ENCODE peak calls at places on chromosome 10, in nine cellular contexts. One of them, this sample, is unnamed.

GRCh38 chr10:33240931-33241330 is 93.5 kb downstream of the NRP1 start:
- DNase-seq in lower lobe of right lung: no peak
- DNase-seq in fibroblast of lung: peak; percentile 79
- DNase-seq in lower leg skin: no peak
- DNase-seq in PC-3: no peak
- DNase-seq in astrocyte of the cerebellum: no peak
- DNase-seq in cardiac fibroblast: peak; percentile 46
- DNase-seq in A549: no peak
- DNase-seq in pancreas: no peak
- DNase-seq in this sample: no peak

GRCh38 chr10:123583639-123584418 is 82.3 kb upstream of the GPR26 start:
- DNase-seq in fibroblast of lung: peak; percentile 58
- DNase-seq in astrocyte of the cerebellum: peak; percentile 28
- DNase-seq in lower leg skin: peak; percentile 76
- DNase-seq in A549: peak; percentile 52
- DNase-seq in pancreas: peak; percentile 79
- DNase-seq in PC-3: peak; percentile 70
- DNase-seq in lower lobe of right lung: peak; percentile 86
- DNase-seq in cardiac fibroblast: peak; percentile 81
- DNase-seq in this sample: no peak

GRCh38 chr10:60615551-60615950 is 162.7 kb upstream of the CDK1 start:
- DNase-seq in lower leg skin: no peak
- DNase-seq in PC-3: peak; percentile 59
- DNase-seq in pancreas: no peak
- DNase-seq in cardiac fibroblast: no peak
- DNase-seq in fibroblast of lung: no peak
- DNase-seq in A549: no peak
- DNase-seq in astrocyte of the cerebellum: no peak
- DNase-seq in lower lobe of right lung: no peak
- DNase-seq in this sample: no peak

GRCh38 chr10:60869916-60870728 is 73.9 kb downstream of the RHOBTB1 start:
- DNase-seq in cardiac fibroblast: no peak
- DNase-seq in pancreas: no peak
- DNase-seq in lower lobe of right lung: no peak
- DNase-seq in A549: no peak
- DNase-seq in fibroblast of lung: no peak
- DNase-seq in astrocyte of the cerebellum: no peak
- DNase-seq in lower leg skin: no peak
- DNase-seq in PC-3: peak; percentile 42
- DNase-seq in this sample: no peak

GRCh38 chr10:110497438-110498086 is at the start of gene DUSP5:
- DNase-seq in pancreas: peak; percentile 88
- DNase-seq in A549: peak; percentile 85
- DNase-seq in PC-3: peak; percentile 95
- DNase-seq in astrocyte of the cerebellum: peak; percentile 88
- DNase-seq in lower leg skin: peak; percentile 92
- DNase-seq in lower lobe of right lung: peak; percentile 96
- DNase-seq in fibroblast of lung: peak; percentile 92
- DNase-seq in cardiac fibroblast: peak; percentile 97
- DNase-seq in this sample: peak; percentile 94

GRCh38 chr10:122143238-122143841 is 127.8 kb upstream of the BTBD16 start:
- DNase-seq in pancreas: no peak
- DNase-seq in A549: no peak
- DNase-seq in cardiac fibroblast: no peak
- DNase-seq in fibroblast of lung: no peak
- DNase-seq in lower lobe of right lung: no peak
- DNase-seq in lower leg skin: no peak
- DNase-seq in astrocyte of the cerebellum: no peak
- DNase-seq in PC-3: peak; percentile 65
- DNase-seq in this sample: no peak

GRCh38 chr10:99382181-99382580 is 48.2 kb downstream of the GOT1 start:
- DNase-seq in lower leg skin: no peak
- DNase-seq in pancreas: no peak
- DNase-seq in PC-3: no peak
- DNase-seq in A549: no peak
- DNase-seq in cardiac fibroblast: no peak
- DNase-seq in astrocyte of the cerebellum: no peak
- DNase-seq in lower lobe of right lung: no peak
- DNase-seq in fibroblast of lung: no peak
- DNase-seq in this sample: no peak

GRCh38 chr10:51706225-51706624 is 6.8 kb upstream of the CSTF2T start:
- DNase-seq in PC-3: peak; percentile 48
- DNase-seq in A549: no peak
- DNase-seq in cardiac fibroblast: peak; percentile 97
- DNase-seq in fibroblast of lung: peak; percentile 61
- DNase-seq in pancreas: no peak
- DNase-seq in astrocyte of the cerebellum: peak; percentile 73
- DNase-seq in lower leg skin: peak; percentile 81
- DNase-seq in lower lobe of right lung: no peak
- DNase-seq in this sample: no peak

GRCh38 chr10:132467464-132468149 is 70.0 kb upstream of the INPP5A start:
- DNase-seq in fibroblast of lung: no peak
- DNase-seq in lower leg skin: no peak
- DNase-seq in pancreas: peak; percentile 14
- DNase-seq in PC-3: no peak
- DNase-seq in astrocyte of the cerebellum: no peak
- DNase-seq in lower lobe of right lung: peak; percentile 60
- DNase-seq in A549: no peak
- DNase-seq in cardiac fibroblast: no peak
- DNase-seq in this sample: peak; percentile 42

GRCh38 chr10:79007843-79008319 is 60.9 kb upstream of the ZMIZ1 start:
- DNase-seq in lower leg skin: peak; percentile 60
- DNase-seq in fibroblast of lung: peak; percentile 16
- DNase-seq in astrocyte of the cerebellum: no peak
- DNase-seq in A549: no peak
- DNase-seq in PC-3: no peak
- DNase-seq in pancreas: no peak
- DNase-seq in cardiac fibroblast: peak; percentile 42
- DNase-seq in lower lobe of right lung: no peak
- DNase-seq in this sample: no peak

GRCh38 chr10:114932225-114932624 is 5.8 kb upstream of the TRUB1 start:
- DNase-seq in cardiac fibroblast: no peak
- DNase-seq in pancreas: no peak
- DNase-seq in PC-3: no peak
- DNase-seq in astrocyte of the cerebellum: no peak
- DNase-seq in fibroblast of lung: no peak
- DNase-seq in lower lobe of right lung: no peak
- DNase-seq in lower leg skin: no peak
- DNase-seq in A549: no peak
- DNase-seq in this sample: no peak

GRCh38 chr10:93921338-93921737 is 27.6 kb downstream of the SLC35G1 start:
- DNase-seq in astrocyte of the cerebellum: no peak
- DNase-seq in A549: no peak
- DNase-seq in PC-3: no peak
- DNase-seq in pancreas: no peak
- DNase-seq in lower leg skin: no peak
- DNase-seq in cardiac fibroblast: no peak
- DNase-seq in fibroblast of lung: no peak
- DNase-seq in lower lobe of right lung: no peak
- DNase-seq in this sample: no peak

GRCh38 chr10:31622993-31623392 is 304.0 kb downstream of the ZEB1 start:
- DNase-seq in fibroblast of lung: peak; percentile 68
- DNase-seq in lower lobe of right lung: no peak
- DNase-seq in A549: no peak
- DNase-seq in PC-3: no peak
- DNase-seq in astrocyte of the cerebellum: peak; percentile 51
- DNase-seq in pancreas: no peak
- DNase-seq in cardiac fibroblast: peak; percentile 81
- DNase-seq in lower leg skin: peak; percentile 63
- DNase-seq in this sample: no peak

GRCh38 chr10:123741711-123742110 is 75.6 kb downstream of the GPR26 start:
- DNase-seq in pancreas: no peak
- DNase-seq in fibroblast of lung: no peak
- DNase-seq in lower leg skin: no peak
- DNase-seq in astrocyte of the cerebellum: no peak
- DNase-seq in cardiac fibroblast: no peak
- DNase-seq in A549: no peak
- DNase-seq in lower lobe of right lung: no peak
- DNase-seq in PC-3: no peak
- DNase-seq in this sample: no peak

GRCh38 chr10:79403441-79404230 is 41.8 kb downstream of the ZCCHC24 start:
- DNase-seq in cardiac fibroblast: peak; percentile 88
- DNase-seq in A549: no peak
- DNase-seq in PC-3: peak; percentile 82
- DNase-seq in lower leg skin: no peak
- DNase-seq in astrocyte of the cerebellum: no peak
- DNase-seq in pancreas: no peak
- DNase-seq in fibroblast of lung: peak; percentile 62
- DNase-seq in lower lobe of right lung: peak; percentile 57
- DNase-seq in this sample: peak; percentile 45

GRCh38 chr10:72320676-72321247 is 34.0 kb downstream of the DNAJB12 start:
- DNase-seq in A549: peak; percentile 95
- DNase-seq in PC-3: peak; percentile 88
- DNase-seq in pancreas: no peak
- DNase-seq in fibroblast of lung: peak; percentile 97
- DNase-seq in astrocyte of the cerebellum: peak; percentile 80
- DNase-seq in cardiac fibroblast: peak; percentile 97
- DNase-seq in lower leg skin: peak; percentile 84
- DNase-seq in lower lobe of right lung: peak; percentile 74
- DNase-seq in this sample: peak; percentile 97

GRCh38 chr10:130691787-130692186 is 555.6 kb downstream of the GLRX3 start:
- DNase-seq in pancreas: no peak
- DNase-seq in cardiac fibroblast: no peak
- DNase-seq in A549: no peak
- DNase-seq in astrocyte of the cerebellum: no peak
- DNase-seq in PC-3: no peak
- DNase-seq in lower leg skin: no peak
- DNase-seq in lower lobe of right lung: no peak
- DNase-seq in fibroblast of lung: no peak
- DNase-seq in this sample: no peak

GRCh38 chr10:130687566-130687965 is 551.4 kb downstream of the GLRX3 start:
- DNase-seq in cardiac fibroblast: no peak
- DNase-seq in lower lobe of right lung: no peak
- DNase-seq in lower leg skin: no peak
- DNase-seq in pancreas: no peak
- DNase-seq in PC-3: no peak
- DNase-seq in fibroblast of lung: no peak
- DNase-seq in astrocyte of the cerebellum: no peak
- DNase-seq in A549: no peak
- DNase-seq in this sample: no peak

GRCh38 chr10:130689743-130690626 is 553.8 kb downstream of the GLRX3 start:
- DNase-seq in PC-3: no peak
- DNase-seq in lower lobe of right lung: no peak
- DNase-seq in lower leg skin: no peak
- DNase-seq in fibroblast of lung: no peak
- DNase-seq in pancreas: no peak
- DNase-seq in A549: no peak
- DNase-seq in astrocyte of the cerebellum: no peak
- DNase-seq in cardiac fibroblast: no peak
- DNase-seq in this sample: no peak

DNA sequence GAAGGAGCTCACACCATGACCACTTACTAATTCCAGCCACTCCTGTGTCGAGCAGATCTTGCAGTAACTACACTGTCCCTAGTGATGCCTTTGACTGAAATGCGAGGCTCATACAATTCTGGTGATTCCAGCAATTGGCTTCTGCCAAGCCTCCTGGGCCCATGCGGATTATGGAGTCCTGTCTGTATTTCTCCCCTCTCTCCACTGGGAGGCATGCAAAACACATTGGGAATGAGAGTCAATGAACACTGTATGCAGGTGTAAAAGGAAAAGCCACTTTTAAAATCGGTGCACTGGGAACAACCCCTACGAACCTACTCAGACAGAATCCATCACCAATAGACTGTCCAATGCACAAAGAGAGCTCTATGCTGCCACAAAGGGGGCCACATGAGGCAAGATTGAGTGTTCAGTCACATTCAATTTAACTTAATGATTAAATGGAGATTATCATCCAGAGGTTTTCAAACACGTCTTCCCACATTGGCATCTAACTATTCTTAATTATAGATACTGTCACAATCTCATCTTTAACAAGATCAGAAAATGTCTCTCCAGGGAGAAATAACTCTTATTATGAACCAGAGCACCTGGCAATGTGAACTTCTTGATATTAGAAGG is 550.6 kb downstream of the GLRX3 start:
- DNase-seq in cardiac fibroblast: no peak
- DNase-seq in fibroblast of lung: no peak
- DNase-seq in lower leg skin: no peak
- DNase-seq in lower lobe of right lung: no peak
- DNase-seq in pancreas: no peak
- DNase-seq in A549: no peak
- DNase-seq in astrocyte of the cerebellum: no peak
- DNase-seq in PC-3: peak; percentile 1
- DNase-seq in this sample: no peak
- TF ChIP-seq CTCF in cardiac fibroblast: no peak
- TF ChIP-seq CTCF in fibroblast of lung: no peak
- TF ChIP-seq CTCF in lower leg skin: no peak
- TF ChIP-seq CTCF in lower lobe of right lung: peak; percentile 21
- TF ChIP-seq CTCF in pancreas: peak; percentile 28
- TF ChIP-seq CTCF in A549: no peak
- TF ChIP-seq CTCF in astrocyte of the cerebellum: no peak
- TF ChIP-seq CTCF in PC-3: peak; percentile 18
- TF ChIP-seq CTCF in this sample: no peak

DNA sequence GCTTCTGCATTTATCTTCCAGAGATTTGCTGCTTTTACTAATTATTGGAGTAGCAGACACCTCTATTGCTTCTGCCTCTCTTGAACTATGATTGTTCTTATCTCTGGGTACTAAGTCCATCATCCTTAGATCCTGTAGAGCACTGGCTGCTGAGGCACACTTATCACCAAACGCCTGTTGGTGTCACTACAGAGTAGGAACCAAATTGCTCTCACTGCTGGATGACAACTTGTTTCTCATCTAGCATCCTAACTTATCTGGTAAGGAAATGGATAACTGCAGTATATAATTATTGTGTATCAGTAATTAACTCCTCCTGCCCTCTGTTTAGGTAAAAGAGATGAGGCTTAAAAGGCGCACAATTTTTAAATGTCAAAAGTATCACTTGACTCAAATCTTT is 1059.4 kb downstream of the NRG3 start:
- DNase-seq in lower lobe of right lung: no peak
- DNase-seq in fibroblast of lung: no peak
- DNase-seq in lower leg skin: no peak
- DNase-seq in astrocyte of the cerebellum: no peak
- DNase-seq in cardiac fibroblast: no peak
- DNase-seq in PC-3: no peak
- DNase-seq in A549: no peak
- DNase-seq in pancreas: no peak
- DNase-seq in this sample: no peak
- TF ChIP-seq CTCF in lower lobe of right lung: no peak
- TF ChIP-seq CTCF in fibroblast of lung: no peak
- TF ChIP-seq CTCF in lower leg skin: no peak
- TF ChIP-seq CTCF in astrocyte of the cerebellum: peak; percentile 13
- TF ChIP-seq CTCF in cardiac fibroblast: peak; percentile 5
- TF ChIP-seq CTCF in PC-3: no peak
- TF ChIP-seq CTCF in A549: no peak
- TF ChIP-seq CTCF in pancreas: no peak
- TF ChIP-seq CTCF in this sample: no peak

GRCh38 chr10:133608855-133609254 is 17.7 kb downstream of the FRG2B start:
- DNase-seq in PC-3: peak; percentile 60
- DNase-seq in cardiac fibroblast: peak; percentile 23
- DNase-seq in A549: peak; percentile 35
- DNase-seq in lower lobe of right lung: no peak
- DNase-seq in lower leg skin: no peak
- DNase-seq in fibroblast of lung: peak; percentile 2
- DNase-seq in pancreas: no peak
- DNase-seq in astrocyte of the cerebellum: no peak
- DNase-seq in this sample: no peak
- TF ChIP-seq CTCF in PC-3: peak; percentile 57
- TF ChIP-seq CTCF in cardiac fibroblast: peak; percentile 39
- TF ChIP-seq CTCF in A549: peak; percentile 62
- TF ChIP-seq CTCF in lower lobe of right lung: peak; percentile 54
- TF ChIP-seq CTCF in lower leg skin: no peak
- TF ChIP-seq CTCF in fibroblast of lung: peak; percentile 34
- TF ChIP-seq CTCF in pancreas: no peak
- TF ChIP-seq CTCF in astrocyte of the cerebellum: no peak
- TF ChIP-seq CTCF in this sample: peak; percentile 38

GRCh38 chr10:76582536-76582935 is 1055.1 kb downstream of the KCNMA1 start:
- DNase-seq in A549: no peak
- DNase-seq in astrocyte of the cerebellum: no peak
- DNase-seq in PC-3: peak; percentile 36
- DNase-seq in fibroblast of lung: peak; percentile 62
- DNase-seq in lower leg skin: no peak
- DNase-seq in lower lobe of right lung: no peak
- DNase-seq in cardiac fibroblast: peak; percentile 12
- DNase-seq in pancreas: no peak
- DNase-seq in this sample: no peak
- TF ChIP-seq CTCF in A549: no peak
- TF ChIP-seq CTCF in astrocyte of the cerebellum: no peak
- TF ChIP-seq CTCF in PC-3: no peak
- TF ChIP-seq CTCF in fibroblast of lung: no peak
- TF ChIP-seq CTCF in lower leg skin: no peak
- TF ChIP-seq CTCF in lower lobe of right lung: no peak
- TF ChIP-seq CTCF in cardiac fibroblast: no peak
- TF ChIP-seq CTCF in pancreas: no peak
- TF ChIP-seq CTCF in this sample: no peak